ENCODE peak calls at places on chromosome 19, in nine cellular contexts. L is uterus, V is ovary, G is esophagus squamous epithelium, B is tibial nerve, A is IMR-90, U is heart left ventricle, Y is body of pancreas, E is HCT116. O is an unnamed sample.

GRCh38 chr19:36331353-36332228 is 47.4 kb downstream of the ZFP14 start:
- DNase-seq in L (peak; percentile 89), V (peak; percentile 89), G (peak; percentile 43), B (peak; percentile 55), A (peak; percentile 94), U (peak; percentile 88), Y (peak; percentile 83), E (no peak), O (peak; percentile 85)

GRCh38 chr19:53172892-53173291 is 14.0 kb upstream of the ZNF347 start:
- DNase-seq in L (no peak), V (no peak), G (no peak), B (no peak), A (peak; percentile 48), U (no peak), Y (no peak), E (no peak), O (no peak)

GRCh38 chr19:1768248-1768647 is 14.9 kb downstream of the ONECUT3 start:
- DNase-seq in L (no peak), V (no peak), G (no peak), B (no peak), A (no peak), U (no peak), Y (no peak), E (no peak), O (no peak)

GRCh38 chr19:19642506-19643157 is 825 bp downstream of the GMIP start:
- DNase-seq in L (no peak), V (no peak), G (no peak), B (no peak), A (no peak), U (peak; percentile 25), Y (no peak), E (no peak), O (no peak)

GRCh38 chr19:22595918-22596341 is 38.2 kb upstream of the ZNF492 start:
- DNase-seq in L (peak; percentile 83), V (peak; percentile 94), G (no peak), B (peak; percentile 50), A (no peak), U (peak; percentile 45), Y (no peak), E (no peak), O (no peak)

GRCh38 chr19:45484273-45484945 is 12.4 kb downstream of the RTN2 start:
- DNase-seq in L (no peak), V (no peak), G (no peak), B (no peak), A (no peak), U (no peak), Y (no peak), E (no peak), O (no peak)

GRCh38 chr19:18771328-18772242 is 19.5 kb downstream of the COMP start:
- DNase-seq in L (no peak), V (no peak), G (no peak), B (no peak), A (no peak), U (no peak), Y (no peak), E (no peak), O (no peak)

GRCh38 chr19:57351867-57352266 is 796 bp downstream of the ZNF304 start:
- DNase-seq in L (no peak), V (no peak), G (no peak), B (no peak), A (peak; percentile 4), U (no peak), Y (no peak), E (no peak), O (no peak)

GRCh38 chr19:30350995-30351394 is 21.2 kb upstream of the ZNF536 start:
- DNase-seq in L (no peak), V (no peak), G (no peak), B (no peak), A (no peak), U (no peak), Y (no peak), E (no peak), O (no peak)

GRCh38 chr19:46913852-46914430 is 53.1 kb downstream of the ARHGAP35 start:
- DNase-seq in L (no peak), V (no peak), G (no peak), B (no peak), A (peak; percentile 49), U (no peak), Y (no peak), E (no peak), O (no peak)

DNA sequence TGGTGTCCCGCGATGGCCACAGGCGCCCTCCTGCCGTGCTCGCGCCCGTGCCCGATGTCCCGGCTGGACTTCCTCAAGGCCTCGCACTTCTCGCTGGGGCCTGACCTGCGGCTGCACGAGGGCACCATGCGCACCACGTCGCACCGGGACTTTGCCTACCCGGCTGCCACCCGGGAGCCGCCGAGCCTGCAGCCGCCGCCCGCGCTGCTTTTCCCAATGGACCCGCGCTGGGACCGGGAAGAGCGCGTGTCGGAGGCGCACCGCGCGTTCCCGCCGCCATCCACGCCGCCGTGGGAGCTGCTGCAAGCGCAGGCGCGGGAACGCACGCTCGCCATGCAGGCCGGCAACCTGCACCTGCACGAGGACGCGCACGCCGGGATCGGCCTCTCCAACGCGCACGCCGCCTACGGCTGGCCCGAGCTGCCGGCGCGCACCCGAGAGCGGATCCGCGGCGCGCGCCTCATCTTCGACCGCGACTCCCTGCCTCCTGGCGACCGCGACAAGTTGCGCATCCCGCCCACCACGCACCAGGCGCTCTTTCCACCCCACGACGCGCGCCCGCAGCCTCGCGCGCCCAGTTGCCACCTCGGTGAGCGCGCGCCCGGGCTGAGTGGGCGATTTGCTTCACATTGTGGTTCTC is 12.1 kb upstream of the PEX11G start:
- DNase-seq in L (no peak), V (no peak), G (no peak), B (no peak), A (peak; percentile 46), U (no peak), Y (peak; percentile 59), E (peak; percentile 78), O (peak; percentile 87)
- TF ChIP-seq CTCF in L (no peak), V (no peak), G (no peak), B (no peak), A (no peak), U (no peak), Y (peak; percentile 13), E (peak; percentile 5), O (no peak)

DNA sequence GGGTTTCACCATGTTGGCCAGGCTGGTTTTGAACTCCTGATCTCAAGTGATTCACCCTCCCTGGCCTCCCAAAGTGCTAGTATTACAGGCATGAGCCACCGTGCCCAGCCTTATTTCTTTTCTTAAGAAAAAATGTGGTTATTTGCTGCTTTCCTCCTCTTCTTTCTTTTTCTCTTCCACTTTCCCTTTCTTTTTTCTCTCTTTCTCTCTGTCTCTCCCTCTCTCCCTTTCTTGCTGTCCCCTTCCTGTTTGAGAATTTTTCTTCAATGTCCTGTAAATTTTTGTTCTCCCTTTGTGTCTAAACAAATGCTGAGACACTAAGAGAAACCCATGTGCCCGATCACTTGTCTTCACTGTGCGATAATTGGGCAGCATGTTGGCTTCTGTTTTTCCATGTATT is 2.2 kb downstream of the LEUTX start:
- DNase-seq in L (no peak), V (no peak), G (no peak), B (no peak), A (no peak), U (no peak), Y (no peak), E (no peak), O (no peak)
- TF ChIP-seq POLR2A in L (no peak), V (no peak), G (no peak), B (no peak), A (no peak), U (no peak), Y (no peak), E (no peak), O (no peak)

GRCh38 chr19:11780431-11781020 is 13.7 kb downstream of the ZNF441 start:
- DNase-seq in L (no peak), V (no peak), G (no peak), B (no peak), A (no peak), U (no peak), Y (no peak), E (no peak), O (no peak)
- H3K9me3 ChIP-seq in L (peaks cover 79% of the 10 kb centered on the region), V (peaks cover 42% of the 10 kb centered on the region), G (peaks cover 83% of the 10 kb centered on the region), B (peaks cover 22% of the 10 kb centered on the region), A (peaks cover 73% of the 10 kb centered on the region), U (peaks cover 42% of the 10 kb centered on the region), Y (no peaks in the 10 kb centered on the region), E (peaks cover 33% of the 10 kb centered on the region), O (peaks cover 100% of the 10 kb centered on the region)

DNA sequence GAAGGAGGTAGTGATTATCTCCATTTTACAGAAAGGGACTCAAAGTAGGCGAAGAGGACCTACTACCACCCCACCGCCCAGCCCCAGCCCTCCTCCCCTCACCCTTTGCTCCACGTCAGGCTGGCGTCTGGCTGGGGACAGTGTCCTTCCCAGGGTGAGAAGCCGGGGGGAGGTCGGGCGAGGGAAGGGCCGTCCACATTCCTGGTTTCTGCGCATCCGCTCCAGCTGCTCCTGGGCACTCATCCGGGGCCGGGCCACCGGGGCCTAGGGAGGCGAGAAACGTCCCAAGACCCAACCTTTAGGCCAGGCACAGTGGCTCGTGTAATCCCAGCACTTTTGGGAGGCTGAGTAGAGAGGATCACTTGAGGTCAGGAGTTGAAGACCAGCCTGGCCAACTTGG is 4.8 kb upstream of the HSD17B14 start:
- DNase-seq in L (no peak), V (no peak), G (no peak), B (no peak), A (no peak), U (no peak), Y (no peak), E (no peak), O (no peak)
- TF ChIP-seq CTCF in L (no peak), V (no peak), G (no peak), B (no peak), A (no peak), U (no peak), Y (no peak), E (no peak), O (no peak)

O was measured in spleen.